ENCODE peak calls at places on chromosomes 4 and X, in nine cellular contexts. M is SK-N-SH, O is GM23338, R is GM23248, B is neural progenitor cell, V is PC-3, K is OCI-LY7, T is MM.1S, H is HCT116. I is an unnamed sample.

GRCh38 chr4:165905405-165906027 is 32.5 kb downstream of the TLL1 start:
- DNase-seq in V (peak; percentile 59), H (no peak), K (no peak), M (no peak), B (no peak), T (no peak), R (no peak), O (no peak), I (no peak)

GRCh38 chr4:158211288-158211687 is 1.0 kb downstream of the TMEM144 start:
- DNase-seq in H (no peak), B (no peak), T (no peak), R (no peak), M (no peak), K (no peak), V (no peak), O (no peak), I (peak; percentile 64)

GRCh38 chr4:177436456-177436855 is 5.8 kb downstream of the AGA start:
- DNase-seq in M (no peak), H (no peak), V (no peak), B (no peak), T (no peak), O (no peak), K (no peak), R (no peak), I (no peak)

GRCh38 chr4:51999250-51999649 is 20.9 kb downstream of the LRRC66 start:
- DNase-seq in R (no peak), T (no peak), O (no peak), B (no peak), M (no peak), K (no peak), V (no peak), H (no peak), I (no peak)

GRCh38 chrX:18895157-18895952 is 88.6 kb downstream of the PHKA2 start:
- DNase-seq in B (no peak), H (no peak), T (no peak), R (peak; percentile 59), M (peak; percentile 49), O (no peak), K (no peak), V (no peak), I (peak; percentile 25)

GRCh38 chr4:136863756-136864155 is 668.5 kb downstream of the PCDH18 start:
- DNase-seq in R (peak; percentile 4), M (no peak), B (peak; percentile 9), T (no peak), H (peak; percentile 10), O (peak; percentile 58), K (no peak), V (no peak), I (no peak)

GRCh38 chr4:101967697-101968346 is 177.3 kb downstream of the BANK1 start:
- DNase-seq in K (no peak), B (no peak), M (no peak), H (no peak), T (no peak), O (no peak), V (peak; percentile 72), R (peak; percentile 15), I (no peak)

GRCh38 chr4:47741200-47741599 is 96.7 kb downstream of the CORIN start:
- DNase-seq in R (peak; percentile 8), V (no peak), H (no peak), M (no peak), B (no peak), O (no peak), K (no peak), T (no peak), I (no peak)

GRCh38 chrX:132692066-132692465 is 203.2 kb upstream of the MBNL3 start:
- DNase-seq in R (peak; percentile 63), O (no peak), M (no peak), T (no peak), H (no peak), B (no peak), K (no peak), V (no peak), I (peak; percentile 9)

GRCh38 chrX:65707153-65707552 is 39.7 kb downstream of the MSN start:
- DNase-seq in M (no peak), R (no peak), H (no peak), B (no peak), T (no peak), K (no peak), O (no peak), V (no peak), I (no peak)
- H3K4me1 ChIP-seq in M (no peaks in the 10 kb centered on the region), R (peaks cover 46% of the 10 kb centered on the region), H (peaks cover 8% of the 10 kb centered on the region), B (no peaks in the 10 kb centered on the region), T (peaks cover 24% of the 10 kb centered on the region), K (peaks cover 43% of the 10 kb centered on the region), O (no peaks in the 10 kb centered on the region), V (peaks cover 39% of the 10 kb centered on the region), I (no peaks in the 10 kb centered on the region)

DNA sequence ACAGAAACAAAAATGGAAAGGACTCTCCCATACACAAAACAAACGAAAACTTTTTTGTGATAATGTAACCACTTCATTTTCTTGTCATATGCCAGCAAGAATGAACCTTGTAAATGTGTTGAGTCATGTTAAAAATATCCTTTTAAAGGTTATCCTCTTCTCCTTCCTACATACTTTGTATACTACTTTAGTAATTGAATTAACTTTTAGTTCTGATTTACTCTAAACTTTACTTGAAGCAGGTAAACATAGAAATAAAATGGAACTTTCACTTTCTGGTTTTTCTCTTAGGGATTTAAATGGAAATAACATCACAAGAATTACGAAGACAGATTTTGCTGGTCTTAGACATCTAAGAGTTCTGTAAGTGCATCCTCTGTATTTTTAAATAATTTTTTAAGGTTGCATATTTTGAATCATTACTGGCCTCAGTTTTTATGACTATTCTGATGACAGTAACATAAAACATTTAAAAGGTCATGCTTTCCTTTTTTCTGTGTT is 4.7 kb downstream of the SLIT2 start:
- DNase-seq in M (no peak), R (peak; percentile 44), V (peak; percentile 69), T (no peak), K (no peak), O (no peak), B (no peak), H (no peak), I (no peak)
- H3K4me3 ChIP-seq in M (peak overlapping the region; percentile 96), R (peak overlapping the region; percentile 82), V (peak overlapping the region; percentile 96), T (no peak overlapping the region), K (no peak overlapping the region), O (peak overlapping the region; percentile 66), B (no peak overlapping the region), H (no peak overlapping the region), I (peak overlapping the region; percentile 83)

GRCh38 chr4:135185256-135185655 is 983.7 kb upstream of the PABPC4L start:
- DNase-seq in H (no peak), O (peak; percentile 65), V (no peak), K (no peak), B (peak; percentile 4), M (no peak), T (no peak), R (no peak), I (no peak)
- TF ChIP-seq EZH2phosphoT487 in H (no peak), O (no peak), V (no peak), K (no peak), B (no peak), M (no peak), T (no peak), R (no peak), I (no peak)

GRCh38 chr4:152926959-152927358 is 9.2 kb upstream of the FHDC1 start:
- DNase-seq in K (no peak), B (no peak), O (peak; percentile 72), M (no peak), T (no peak), V (no peak), R (no peak), H (no peak), I (no peak)
- H3K4me1 ChIP-seq in K (no peaks in the 10 kb centered on the region), B (peaks cover 17% of the 10 kb centered on the region), O (peaks cover 53% of the 10 kb centered on the region), M (no peaks in the 10 kb centered on the region), T (no peaks in the 10 kb centered on the region), V (no peaks in the 10 kb centered on the region), R (no peaks in the 10 kb centered on the region), H (no peaks in the 10 kb centered on the region), I (peaks cover 4% of the 10 kb centered on the region)

DNA sequence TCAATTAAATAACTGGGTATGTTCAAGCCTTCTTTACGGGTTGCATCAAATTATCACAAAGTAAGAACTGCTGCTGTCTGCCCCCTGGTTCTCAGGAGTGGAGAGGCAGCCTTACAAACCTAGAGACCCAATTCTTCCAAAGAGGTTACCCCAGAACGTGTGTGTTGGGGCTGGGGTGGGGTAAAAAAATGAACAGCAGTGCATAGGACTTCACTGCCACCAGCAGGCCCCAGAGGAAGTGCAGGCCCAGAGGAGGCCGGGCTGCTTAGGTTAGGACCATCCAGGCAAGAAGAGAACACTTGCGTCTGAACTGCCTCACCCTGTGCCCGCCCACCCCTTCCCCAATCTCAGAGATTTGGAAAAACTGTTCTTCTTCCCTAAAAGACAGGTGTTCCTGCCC is 1.5 kb upstream of the NWD2 start:
- DNase-seq in H (no peak), B (peak; percentile 49), V (no peak), R (no peak), M (no peak), T (no peak), O (peak; percentile 59), K (no peak), I (peak; percentile 8)
- H3K4me3 ChIP-seq in H (no peak overlapping the region), B (no peak overlapping the region), V (no peak overlapping the region), R (no peak overlapping the region), M (no peak overlapping the region), T (no peak overlapping the region), O (peak overlapping the region; percentile 69), K (no peak overlapping the region), I (no peak overlapping the region)

GRCh38 chr4:11418610-11419009 is 10.1 kb downstream of the HS3ST1 start:
- DNase-seq in T (no peak), V (peak; percentile 12), H (no peak), K (no peak), O (peak; percentile 28), R (no peak), B (peak; percentile 14), M (no peak), I (no peak)
- TF ChIP-seq EZH2phosphoT487 in T (no peak), V (no peak), H (no peak), K (no peak), O (no peak), R (no peak), B (no peak), M (no peak), I (no peak)

DNA sequence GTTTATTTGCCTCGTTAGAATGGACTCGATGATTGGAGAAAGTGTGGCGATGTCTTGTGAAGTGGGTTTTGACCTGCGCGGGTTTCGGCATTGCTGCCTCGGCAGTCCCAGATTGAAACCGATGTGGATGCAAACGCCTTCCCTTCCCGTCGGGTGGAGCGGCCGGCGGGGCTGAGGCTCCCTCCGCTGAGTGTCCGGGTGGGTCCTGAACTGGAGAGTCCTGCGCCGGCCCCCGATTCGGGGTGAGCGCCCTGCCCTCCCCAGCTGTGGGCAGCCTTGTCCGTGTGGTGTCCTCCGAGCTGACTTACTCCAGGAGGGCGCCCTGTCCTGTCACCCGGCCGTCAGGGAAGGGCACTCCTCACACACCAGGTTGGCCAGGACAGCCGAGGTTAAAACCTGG is 75.3 kb upstream of the PSAPL1 start:
- DNase-seq in V (no peak), O (no peak), K (no peak), H (no peak), B (no peak), T (no peak), M (no peak), R (no peak), I (no peak)
- H3K4me1 ChIP-seq in V (peaks cover 14% of the 10 kb centered on the region), O (no peaks in the 10 kb centered on the region), K (peaks cover 6% of the 10 kb centered on the region), H (peaks cover 3% of the 10 kb centered on the region), B (peaks cover 12% of the 10 kb centered on the region), T (no peaks in the 10 kb centered on the region), M (peaks cover 27% of the 10 kb centered on the region), R (no peaks in the 10 kb centered on the region), I (peaks cover 8% of the 10 kb centered on the region)